ENCODE peak calls at places on chromosomes 7 and 10, in four cellular contexts. L is HCT116, Q is K562, J is H1. K is an unnamed sample.

GRCh38 chr7:99975782-99976521 is at the start of gene AZGP1:
- DNase-seq in Q (no peak), L (no peak), J (no peak), K (peak; percentile 95)

GRCh38 chr7:1193593-1194424 is 33.8 kb upstream of the ZFAND2A start:
- DNase-seq in L (peak; percentile 40), Q (no peak), J (peak; percentile 78), K (no peak)

GRCh38 chr10:113292743-113293142 is 260.1 kb upstream of the HABP2 start:
- DNase-seq in Q (no peak), J (no peak), L (no peak), K (no peak)

GRCh38 chr7:35970458-35970857 is 169.6 kb downstream of the SEPTIN7 start:
- DNase-seq in L (no peak), Q (no peak), J (no peak), K (no peak)

GRCh38 chr10:122263971-122264370 is 7.1 kb upstream of the BTBD16 start:
- DNase-seq in J (no peak), Q (no peak), L (no peak), K (peak; percentile 69)

GRCh38 chr7:139183878-139184338 is 47.1 kb upstream of the UBN2 start:
- DNase-seq in L (no peak), Q (peak; percentile 89), J (no peak), K (no peak)

GRCh38 chr7:134619627-134620331 is 26.9 kb upstream of the BPGM start:
- DNase-seq in Q (no peak), L (no peak), J (no peak), K (no peak)

GRCh38 chr7:82091126-82091682 is 321.4 kb upstream of the HGF start:
- DNase-seq in J (no peak), L (no peak), Q (no peak), K (no peak)

GRCh38 chr7:152341914-152342236 is 93.9 kb downstream of the KMT2C start:
- DNase-seq in Q (no peak), L (no peak), J (no peak), K (no peak)

GRCh38 chr7:101127460-101128039 is 646 bp downstream of the SERPINE1 start:
- DNase-seq in Q (no peak), L (no peak), J (no peak), K (no peak)

GRCh38 chr7:537911-538634 is 18.4 kb upstream of the PDGFA start:
- DNase-seq in L (peak; percentile 83), Q (peak; percentile 56), J (no peak), K (peak; percentile 81)

GRCh38 chr10:122199070-122199469 is 72.0 kb upstream of the BTBD16 start:
- DNase-seq in L (no peak), Q (no peak), J (no peak), K (no peak)

GRCh38 chr7:73746378-73746777 is 7.8 kb upstream of the ABHD11 start:
- DNase-seq in L (no peak), J (no peak), Q (peak; percentile 4), K (no peak)

GRCh38 chr10:117617664-117618063 is 75.1 kb downstream of the EMX2 start:
- DNase-seq in Q (no peak), L (no peak), J (no peak), K (no peak)

GRCh38 chr10:72084094-72084459 is 4.3 kb downstream of the SPOCK2 start:
- DNase-seq in Q (no peak), L (no peak), J (no peak), K (no peak)

GRCh38 chr10:108167766-108168165 is 1003.3 kb upstream of the SORCS1 start:
- DNase-seq in L (no peak), J (no peak), Q (no peak), K (no peak)

GRCh38 chr7:73678862-73679261 is 4.4 kb downstream of the DNAJC30 start:
- DNase-seq in L (no peak), Q (no peak), J (no peak), K (peak; percentile 35)

GRCh38 chr7:42672339-42672990 is 239.4 kb downstream of the C7orf25 start:
- DNase-seq in Q (no peak), L (no peak), J (no peak), K (no peak)

DNA sequence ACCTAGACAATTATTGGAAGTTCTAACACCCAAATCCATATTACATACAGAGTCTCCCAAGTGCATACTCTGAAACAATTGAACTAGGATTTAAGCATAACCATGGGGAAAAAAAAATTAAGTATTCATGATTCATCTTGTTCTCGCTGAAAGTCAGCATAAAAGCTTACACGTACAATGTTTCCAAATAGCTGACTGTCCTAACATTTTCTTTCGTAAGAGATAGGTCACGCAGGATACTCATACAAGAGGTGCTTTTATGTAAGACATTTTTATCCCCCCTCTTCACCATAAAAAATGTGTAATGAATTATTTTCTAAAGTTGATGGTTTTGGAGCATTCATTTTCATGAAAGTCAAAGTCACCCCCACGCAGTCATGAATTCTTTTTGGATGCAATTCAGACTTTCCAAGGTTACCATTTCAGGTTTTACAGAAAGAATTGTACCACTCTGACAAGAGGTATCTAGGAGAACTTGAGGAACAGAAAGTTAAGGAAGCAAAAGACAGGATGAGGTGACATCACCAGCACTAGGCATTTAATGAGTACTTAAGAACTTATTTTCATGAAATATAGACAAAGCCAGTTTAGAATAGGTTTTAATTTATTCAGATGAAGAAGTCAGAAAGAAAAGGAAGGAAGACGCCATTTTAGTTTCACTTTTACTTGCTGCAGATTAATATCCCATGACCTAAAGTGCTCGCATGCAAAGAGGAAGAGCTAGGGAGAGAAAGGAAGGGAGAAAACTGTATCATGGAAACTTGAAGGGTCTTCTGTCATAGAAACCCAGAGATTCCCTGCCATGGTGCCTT is 55.8 kb downstream of the TMEM26 start:
- DNase-seq in L (no peak), Q (no peak), J (no peak), K (no peak)
- TF ChIP-seq FOSL1 in L (no peak), Q (no peak), J (no peak), K (no peak)

GRCh38 chr10:84158061-84158460 is 15.5 kb upstream of the GPR15LG start:
- DNase-seq in J (no peak), Q (no peak), L (no peak), K (no peak)

GRCh38 chr10:84156009-84156408 is 16.7 kb downstream of the GHITM start:
- DNase-seq in Q (no peak), J (no peak), L (no peak), K (no peak)

GRCh38 chr10:84155521-84155920 is 16.2 kb downstream of the GHITM start:
- DNase-seq in J (no peak), Q (no peak), L (no peak), K (no peak)

GRCh38 chr10:84158549-84158948 is 15.1 kb upstream of the GPR15LG start:
- DNase-seq in Q (no peak), J (no peak), L (no peak), K (no peak)

DNA sequence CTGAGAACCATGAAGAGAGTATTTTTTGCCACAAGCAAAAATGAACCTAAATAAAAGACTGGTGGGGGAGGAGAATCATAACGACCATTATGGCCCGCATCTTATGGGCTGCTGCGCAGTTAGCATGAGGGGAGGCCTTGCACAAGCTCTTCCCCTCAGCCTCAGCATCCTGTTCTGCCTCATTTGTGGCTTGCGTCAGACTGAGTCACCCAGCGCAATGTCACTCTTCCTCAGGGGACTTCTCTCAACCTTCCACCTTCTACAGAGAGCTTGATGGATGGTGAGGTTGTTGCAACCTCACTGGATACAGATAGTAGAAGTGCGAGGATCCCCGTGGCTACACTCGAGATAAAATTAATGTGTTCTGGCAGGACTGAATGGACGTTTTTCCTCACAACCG is 16.8 kb upstream of the GPR15LG start:
- DNase-seq in Q (peak; percentile 21), J (no peak), L (no peak), K (no peak)
- TF ChIP-seq FOSL1 in Q (peak; percentile 90), J (no peak), L (no peak), K (no peak)

DNA sequence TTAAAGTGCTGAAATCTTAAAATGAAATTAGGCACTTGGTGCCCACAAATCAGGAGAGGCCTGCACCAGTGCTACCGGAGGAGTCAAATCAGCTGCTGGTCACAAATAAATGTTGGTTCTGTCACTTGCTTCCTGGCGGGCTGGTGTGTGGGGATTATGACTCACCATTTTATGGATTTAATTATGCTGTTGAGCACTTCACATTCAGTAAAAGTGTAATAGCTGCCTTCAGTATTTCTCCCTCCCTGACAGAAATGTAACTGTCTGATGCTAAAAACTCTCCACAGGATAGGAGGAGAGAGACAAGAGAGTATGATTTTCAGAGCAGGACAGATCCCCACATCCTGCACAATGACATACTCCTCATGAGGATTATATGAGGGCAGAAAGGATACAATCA is 186.0 kb downstream of the JAZF1 start:
- DNase-seq in J (no peak), Q (no peak), L (no peak), K (no peak)
- TF ChIP-seq FOSL1 in J (no peak), Q (no peak), L (peak; percentile 66), K (no peak)

DNA sequence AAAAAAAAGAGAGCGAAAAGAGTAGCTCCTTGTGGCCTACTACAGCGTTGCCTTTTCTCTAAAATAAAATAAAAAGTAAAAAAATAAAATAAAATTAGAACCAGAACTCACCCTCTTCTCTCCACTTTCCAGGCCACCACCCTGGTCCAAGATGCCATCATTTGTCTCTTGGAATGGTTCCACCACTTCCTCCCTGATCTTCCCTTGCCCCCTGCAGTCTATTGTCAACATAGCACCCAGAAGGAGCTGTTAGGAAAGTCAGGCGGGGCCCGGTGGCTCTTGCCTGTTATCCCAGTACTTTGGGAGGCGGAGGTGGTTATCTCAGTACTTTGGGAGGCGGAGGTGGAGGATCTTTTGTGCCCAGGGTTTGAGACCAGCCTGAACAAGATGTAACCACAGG is 7.6 kb upstream of the GRID2IP start:
- DNase-seq in J (no peak), L (peak; percentile 56), Q (peak; percentile 80), K (peak; percentile 73)
- TF ChIP-seq FOSL1 in J (no peak), L (no peak), Q (no peak), K (no peak)

DNA sequence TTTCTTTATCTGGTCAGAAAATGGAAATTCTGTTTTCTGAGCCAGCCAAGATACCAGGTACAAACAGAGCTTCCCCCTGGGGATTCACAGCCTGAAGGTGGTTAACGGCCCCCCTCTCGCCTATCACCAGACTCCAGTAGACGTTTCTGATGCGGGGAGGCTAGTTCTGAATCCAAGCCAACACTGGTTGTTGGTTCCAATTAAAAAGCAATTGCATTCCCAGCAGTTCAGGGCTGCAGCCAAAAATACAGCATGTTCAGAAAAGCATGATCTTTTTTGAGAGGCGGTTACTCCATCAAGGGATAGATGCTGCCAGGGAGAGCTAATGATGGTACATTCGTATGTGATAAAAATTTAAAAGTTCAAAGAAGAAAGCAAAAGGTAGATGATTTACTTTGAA is 480.9 kb downstream of the GALNT17 start:
- DNase-seq in Q (no peak), J (no peak), L (no peak), K (no peak)
- TF ChIP-seq FOSL1 in Q (no peak), J (no peak), L (no peak), K (no peak)

GRCh38 chr10:1365540-1366082 is 309.4 kb downstream of the WDR37 start:
- DNase-seq in L (no peak), Q (no peak), J (peak; percentile 8), K (no peak)

GRCh38 chr10:1362589-1363465 is 306.6 kb downstream of the WDR37 start:
- DNase-seq in Q (no peak), J (no peak), L (no peak), K (no peak)

GRCh38 chr10:1366277-1366676 is 310.1 kb downstream of the WDR37 start:
- DNase-seq in Q (no peak), J (peak; percentile 16), L (no peak), K (no peak)

GRCh38 chr10:1363466-1364121 is 307.4 kb downstream of the WDR37 start:
- DNase-seq in L (no peak), J (peak; percentile 44), Q (no peak), K (no peak)

GRCh38 chr10:1364151-1364910 is 308.1 kb downstream of the WDR37 start:
- DNase-seq in Q (no peak), L (no peak), J (peak; percentile 4), K (no peak)
- TF ChIP-seq FOSL1 in Q (no peak), L (no peak), J (no peak), K (no peak)